ENCODE peak calls at places on chromosomes 7 and 10, in nine cellular contexts. P, U, G, B, Z, D, T, A and I are unnamed samples.

GRCh38 chr10:14240253-14241189 is 90.2 kb downstream of the FRMD4A start:
- DNase-seq in P (peak), U (no peak), G (peak), B (no peak), Z (no peak), D (no peak), T (no peak), A (peak), I (no peak)

GRCh38 chr7:115476666-115477065 is 553.9 kb downstream of the TFEC start:
- DNase-seq in P (peak), U (no peak), G (no peak), B (no peak), Z (peak), D (no peak), T (peak), A (no peak), I (no peak)

GRCh38 chr7:91875851-91876250 is 4.7 kb downstream of the MTERF1 start:
- DNase-seq in P (no peak), U (no peak), G (no peak), B (no peak), Z (no peak), D (no peak), T (no peak), A (no peak), I (no peak)

GRCh38 chr10:133135116-133135465 is 24.9 kb upstream of the KNDC1 start:
- DNase-seq in P (no peak), U (no peak), G (no peak), B (no peak), Z (no peak), D (no peak), T (no peak), A (no peak), I (no peak)

GRCh38 chr7:155170331-155170730 is 100.2 kb downstream of the HTR5A start:
- DNase-seq in P (no peak), U (no peak), G (no peak), B (no peak), Z (no peak), D (no peak), T (no peak), A (no peak), I (no peak)

GRCh38 chr10:109977382-109977806 is 30.4 kb upstream of the ADD3 start:
- DNase-seq in P (no peak), U (no peak), G (peak), B (no peak), Z (no peak), D (no peak), T (no peak), A (no peak), I (no peak)

GRCh38 chr10:50991496-50992355 is 82.6 kb upstream of the PRKG1 start:
- DNase-seq in P (peak), U (no peak), G (peak), B (no peak), Z (peak), D (peak), T (no peak), A (no peak), I (no peak)

GRCh38 chr7:45921699-45922519 is 837 bp upstream of the IGFBP3 start:
- DNase-seq in P (peak), U (no peak), G (peak), B (no peak), Z (peak), D (peak), T (no peak), A (peak), I (peak)

GRCh38 chr10:35460852-35461460 is 124.6 kb downstream of the CCNY start:
- DNase-seq in P (no peak), U (no peak), G (peak), B (no peak), Z (no peak), D (no peak), T (no peak), A (no peak), I (no peak)

GRCh38 chr7:1554332-1555045 is 1.5 kb downstream of the TMEM184A start:
- DNase-seq in P (no peak), U (no peak), G (no peak), B (no peak), Z (no peak), D (no peak), T (no peak), A (no peak), I (no peak)

GRCh38 chr7:137577184-137577583 is 233.7 kb upstream of the PTN start:
- DNase-seq in P (no peak), U (no peak), G (peak), B (no peak), Z (no peak), D (no peak), T (no peak), A (no peak), I (no peak)

GRCh38 chr10:112689327-112689726 is 242.3 kb downstream of the VTI1A start:
- DNase-seq in P (peak), U (no peak), G (peak), B (no peak), Z (peak), D (peak), T (no peak), A (no peak), I (peak)

GRCh38 chr7:17941171-17941490 is 837 bp upstream of the SNX13 start:
- DNase-seq in P (no peak), U (no peak), G (peak), B (no peak), Z (no peak), D (no peak), T (no peak), A (peak), I (no peak)

GRCh38 chr10:79244841-79245504 is 102.3 kb upstream of the PPIF start:
- DNase-seq in P (no peak), U (peak), G (peak), B (no peak), Z (no peak), D (no peak), T (no peak), A (no peak), I (no peak)

GRCh38 chr10:117503170-117503885 is 39.2 kb upstream of the EMX2 start:
- DNase-seq in P (peak), U (peak), G (no peak), B (no peak), Z (no peak), D (no peak), T (no peak), A (no peak), I (no peak)

GRCh38 chr10:27658788-27659187 is 86.8 kb downstream of the MKX start:
- DNase-seq in P (no peak), U (no peak), G (peak), B (no peak), Z (no peak), D (no peak), T (no peak), A (peak), I (no peak)

GRCh38 chr10:2978111-2978510 is 89.2 kb upstream of the PFKP start:
- DNase-seq in P (peak), U (peak), G (peak), B (no peak), Z (no peak), D (no peak), T (peak), A (peak), I (no peak)

GRCh38 chr7:50662059-50662689 is 97.0 kb upstream of the DDC start:
- DNase-seq in P (no peak), U (no peak), G (no peak), B (no peak), Z (no peak), D (no peak), T (no peak), A (no peak), I (no peak)